ENCODE peak calls at places on chromosomes 12 and 14, in four cellular contexts. H, V, L and Y are unnamed samples.

GRCh38 chr12:78118486-78118885 is 287.8 kb downstream of the NAV3 start:
- DNase-seq in H (no peak), V (no peak), L (no peak), Y (no peak)

GRCh38 chr12:5789469-5789968 is 155.5 kb downstream of the ANO2 start:
- DNase-seq in H (no peak), V (no peak), L (peak), Y (no peak)

GRCh38 chr12:94263905-94264655 is 115.7 kb downstream of the PLXNC1 start:
- DNase-seq in H (no peak), V (no peak), L (no peak), Y (no peak)

GRCh38 chr14:92531151-92531873 is 17.7 kb downstream of the RIN3 start:
- DNase-seq in H (no peak), V (no peak), L (no peak), Y (no peak)

GRCh38 chr12:68264864-68265256 is 11.5 kb upstream of the IL22 start:
- DNase-seq in H (no peak), V (no peak), L (no peak), Y (no peak)

GRCh38 chr12:89038831-89039509 is 313.3 kb downstream of the DUSP6 start:
- DNase-seq in H (no peak), V (no peak), L (no peak), Y (no peak)

GRCh38 chr12:54680374-54680773 is 32.2 kb upstream of the DCD start:
- DNase-seq in H (no peak), V (no peak), L (no peak), Y (no peak)

GRCh38 chr14:55438066-55438683 is 2.2 kb downstream of the TBPL2 start:
- DNase-seq in H (no peak), V (no peak), L (peak), Y (no peak)

GRCh38 chr14:55127491-55127951 is 1.5 kb upstream of the LGALS3 start:
- DNase-seq in H (no peak), V (no peak), L (no peak), Y (no peak)

GRCh38 chr12:67649165-67650126 is 901 bp downstream of the DYRK2 start:
- DNase-seq in H (peak), V (peak), L (peak), Y (no peak)

GRCh38 chr12:114480309-114481199 is 74.6 kb upstream of the TBX5 start:
- DNase-seq in H (no peak), V (no peak), L (no peak), Y (no peak)

GRCh38 chr12:94147991-94148840 is at the start of gene PLXNC1:
- DNase-seq in H (peak), V (peak), L (peak), Y (no peak)

DNA sequence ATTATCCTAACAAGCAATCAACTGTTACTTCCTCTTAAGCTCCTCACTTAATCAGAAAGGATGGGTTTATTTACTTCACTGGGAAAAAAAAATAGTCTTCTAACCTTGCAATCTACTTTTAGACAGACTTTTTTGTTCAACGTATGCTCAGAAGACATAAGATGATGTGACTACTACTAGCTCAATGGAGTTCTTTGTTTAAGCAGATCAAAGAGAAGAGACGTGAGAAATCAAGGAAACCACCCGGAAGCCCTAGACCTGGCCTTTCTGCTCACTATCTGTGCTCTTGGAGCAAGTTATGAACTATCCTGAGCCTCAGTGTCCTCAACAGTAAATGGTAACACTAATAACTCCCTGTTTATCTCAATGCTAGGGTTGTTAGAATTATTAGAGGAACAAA is 78.5 kb downstream of the ARMH4 start:
- DNase-seq in H (no peak), V (no peak), L (no peak), Y (no peak)
- H3K27ac ChIP-seq in H (no peak), V (no peak), L (no peak), Y (no peak)

DNA sequence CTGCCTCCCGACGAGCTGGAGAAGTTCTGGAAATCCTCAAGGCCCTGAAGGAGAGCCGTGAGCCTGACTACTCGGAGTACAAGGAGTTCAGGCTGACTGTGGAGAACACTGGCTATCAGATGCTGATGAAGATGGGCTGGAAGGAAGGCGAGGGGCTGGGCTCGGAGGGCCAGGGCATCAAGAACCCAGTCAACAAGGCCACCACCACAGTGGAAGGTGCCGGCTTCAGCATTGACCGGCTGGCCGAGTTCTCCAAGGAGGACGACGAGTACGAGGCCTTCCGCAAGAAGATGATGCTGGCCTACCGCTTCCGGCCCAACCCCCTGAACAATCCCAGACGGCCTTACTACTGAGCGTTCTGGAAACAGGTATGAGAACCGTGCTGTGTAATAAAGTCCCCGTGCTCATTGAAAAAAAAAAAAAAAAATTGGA is 366.1 kb upstream of the ATXN7L3B start:
- DNase-seq in H (no peak), V (no peak), L (no peak), Y (no peak)
- H3K27ac ChIP-seq in H (no peak), V (no peak), L (no peak), Y (no peak)

GRCh38 chr12:105218434-105218833 is 17.5 kb downstream of the APPL2 start:
- DNase-seq in H (peak), V (no peak), L (peak), Y (no peak)
- H3K27ac ChIP-seq in H (peak), V (no peak), L (peak), Y (no peak)

DNA sequence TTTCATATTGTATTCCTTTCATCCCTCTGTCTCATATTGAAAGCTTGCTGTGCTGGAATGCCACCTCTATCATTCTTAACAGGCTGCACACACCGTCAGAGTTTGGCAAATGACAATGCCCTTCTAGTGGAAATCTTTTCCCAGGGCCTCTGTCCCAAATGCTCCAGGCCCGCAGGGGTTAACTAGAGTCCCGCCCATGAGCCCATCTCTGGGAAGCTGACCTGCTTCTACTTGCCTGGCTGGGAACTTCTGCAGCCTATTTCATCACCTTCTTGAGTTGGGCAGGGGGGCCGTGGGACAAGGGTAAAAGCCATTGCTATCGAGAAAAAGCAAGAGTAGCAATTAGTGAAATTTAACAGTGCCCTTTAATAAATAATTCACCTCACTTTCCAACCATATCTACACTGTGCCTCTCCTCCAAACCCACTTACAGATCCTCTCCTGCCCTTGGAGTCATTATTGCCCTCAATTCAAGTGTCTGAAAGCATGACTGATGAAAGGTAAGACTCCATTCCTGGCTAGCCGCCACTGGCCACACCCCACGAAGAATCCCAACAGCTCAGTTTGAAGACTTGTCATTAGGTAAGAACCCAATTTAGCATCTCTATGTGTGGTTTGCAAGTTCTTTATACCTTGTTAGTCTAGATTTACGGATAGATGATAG is 126.8 kb upstream of the BTG1 start:
- DNase-seq in H (no peak), V (no peak), L (no peak), Y (no peak)
- H3K27ac ChIP-seq in H (no peak), V (no peak), L (no peak), Y (no peak)

DNA sequence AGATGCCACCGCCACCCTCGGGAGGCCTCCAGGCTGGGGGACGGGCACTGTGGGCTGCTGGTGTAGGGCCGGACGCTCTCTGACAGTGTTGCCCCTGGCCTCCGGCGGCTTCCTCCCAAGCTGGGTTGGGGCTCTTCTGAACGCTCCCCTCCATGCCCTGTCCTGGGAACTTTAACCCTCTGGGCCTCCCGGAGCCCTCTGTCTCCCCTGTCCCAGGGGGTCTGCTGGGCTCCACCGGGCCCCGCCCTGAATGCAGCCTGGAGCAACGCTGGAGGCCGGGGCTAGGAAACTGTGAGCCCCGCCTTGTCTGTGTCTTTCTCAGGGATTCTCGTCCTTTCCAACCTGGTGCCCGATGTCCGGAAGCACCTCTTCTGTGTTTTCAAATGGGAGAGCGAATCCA is 45.7 kb upstream of the FBRSL1 start:
- DNase-seq in H (no peak), V (no peak), L (no peak), Y (no peak)
- H3K27ac ChIP-seq in H (no peak), V (peak), L (no peak), Y (no peak)

DNA sequence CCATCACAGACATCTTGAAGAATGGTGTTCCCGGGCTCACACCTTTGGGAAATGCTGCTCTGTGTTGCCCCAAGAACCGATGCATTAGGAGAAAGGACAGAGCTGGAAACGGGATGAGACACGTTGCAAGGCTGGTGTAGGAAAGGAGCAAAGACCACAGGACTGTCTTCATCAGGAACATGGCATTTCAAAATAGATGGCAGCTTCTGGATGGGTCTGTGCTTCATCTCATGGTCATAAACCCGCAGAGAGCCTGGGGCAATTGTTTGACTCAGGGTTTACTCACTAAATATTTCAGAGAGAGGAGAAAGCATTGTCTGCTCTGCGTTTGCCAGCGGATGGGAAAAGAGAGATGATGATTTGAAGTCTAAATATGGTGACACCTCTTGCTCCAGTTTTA is 76.3 kb downstream of the CACNA1C start:
- DNase-seq in H (no peak), V (no peak), L (no peak), Y (no peak)
- H3K27ac ChIP-seq in H (no peak), V (no peak), L (no peak), Y (no peak)

DNA sequence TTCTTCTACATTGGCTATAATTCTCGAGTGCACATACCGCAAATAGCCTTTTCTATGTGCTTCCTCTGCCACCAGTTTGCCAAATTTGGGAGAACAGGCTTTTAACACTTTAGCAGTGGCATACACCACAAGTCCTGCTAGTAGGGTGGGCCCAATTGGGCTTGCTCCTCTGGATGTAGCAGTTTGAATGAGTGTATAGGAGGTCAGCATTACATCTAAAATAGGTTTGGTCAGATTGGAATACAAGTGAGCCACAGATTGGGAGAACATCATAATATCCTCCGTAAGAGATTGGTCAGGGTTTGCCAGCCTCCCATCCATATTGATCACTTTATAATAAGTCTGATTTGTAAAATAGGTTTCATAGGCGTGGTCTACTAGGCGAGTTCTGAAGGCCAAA is 902 bp downstream of the ABCD2 start:
- DNase-seq in H (no peak), V (no peak), L (no peak), Y (no peak)
- H3K27ac ChIP-seq in H (peak), V (peak), L (no peak), Y (peak)